ENCODE peak calls at places on chromosome 4, in five cellular contexts. O is mesothelial cell of epicardium, Q is BJ, W is A549, B is heart right ventricle. S is an unnamed sample.
A peak's percentile ranks its signal among the peaks of the same experiment; 100 is the strongest.

GRCh38 chr4:122687450-122688121 is 44.9 kb upstream of the BBS12 start:
- DNase-seq in O (no peak), Q (no peak), W (no peak), B (peak; percentile 11), S (no peak)

GRCh38 chr4:82852751-82853053 is 38.3 kb downstream of the SEC31A start:
- DNase-seq in O (no peak), Q (no peak), W (no peak), B (no peak), S (no peak)

GRCh38 chr4:142365386-142365785 is 480.7 kb downstream of the INPP4B start:
- DNase-seq in O (no peak), Q (no peak), W (no peak), B (no peak), S (no peak)

GRCh38 chr4:148173397-148174017 is 268.7 kb downstream of the NR3C2 start:
- DNase-seq in O (no peak), Q (no peak), W (no peak), B (no peak), S (no peak)

GRCh38 chr4:53489279-53489889 is 101.9 kb downstream of the LNX1 start:
- DNase-seq in O (no peak), Q (no peak), W (no peak), B (no peak), S (no peak)

GRCh38 chr4:155900402-155900801 is 3.1 kb upstream of the TDO2 start:
- DNase-seq in O (no peak), Q (peak; percentile 27), W (no peak), B (peak; percentile 4), S (no peak)

GRCh38 chr4:122576261-122577188 is 44.3 kb downstream of the IL21 start:
- DNase-seq in O (no peak), Q (no peak), W (peak; percentile 19), B (no peak), S (no peak)

GRCh38 chr4:41853973-41854372 is 81.3 kb upstream of the TMEM33 start:
- DNase-seq in O (no peak), Q (no peak), W (no peak), B (no peak), S (no peak)

GRCh38 chr4:47641755-47642154 is 156.7 kb downstream of the ATP10D start:
- DNase-seq in O (no peak), Q (no peak), W (no peak), B (no peak), S (no peak)

GRCh38 chr4:82780398-82781231 is 18.0 kb downstream of the SCD5 start:
- DNase-seq in O (peak; percentile 77), Q (no peak), W (no peak), B (peak; percentile 85), S (peak; percentile 91)

GRCh38 chr4:42574873-42575272 is 82.0 kb downstream of the ATP8A1 start:
- DNase-seq in O (no peak), Q (no peak), W (no peak), B (no peak), S (no peak)

GRCh38 chr4:113636877-113637276 is 124.7 kb downstream of the CAMK2D start:
- DNase-seq in O (no peak), Q (no peak), W (no peak), B (no peak), S (no peak)

GRCh38 chr4:71156616-71157015 is 163.2 kb downstream of the DCK start:
- DNase-seq in O (no peak), Q (no peak), W (no peak), B (no peak), S (no peak)

GRCh38 chr4:134906404-134907023 is 704.9 kb upstream of the PABPC4L start:
- DNase-seq in O (no peak), Q (no peak), W (no peak), B (no peak), S (no peak)

GRCh38 chr4:77819836-77820679 is 890 bp upstream of the CNOT6L start:
- DNase-seq in O (peak; percentile 93), Q (no peak), W (peak; percentile 59), B (peak; percentile 94), S (peak; percentile 91)
- TF ChIP-seq CTCF in O (no peak), Q (no peak), W (no peak), B (peak; percentile 15), S (no peak)

GRCh38 chr4:2245787-2246275 is 3.9 kb upstream of the HAUS3 start:
- DNase-seq in O (no peak), Q (no peak), W (no peak), B (no peak), S (no peak)

GRCh38 chr4:2241410-2242353 is at the start of the genes HAUS3 and POLN:
- DNase-seq in O (peak; percentile 99), Q (peak; percentile 73), W (peak; percentile 87), B (peak; percentile 98), S (peak; percentile 99)

GRCh38 chr4:2246384-2247127 is 4.6 kb upstream of the HAUS3 start:
- DNase-seq in O (no peak), Q (no peak), W (no peak), B (no peak), S (no peak)

GRCh38 chr4:2244947-2245786 is 3.2 kb upstream of the HAUS3 start:
- DNase-seq in O (no peak), Q (no peak), W (no peak), B (no peak), S (no peak)

GRCh38 chr4:2243682-2244380 is 1.9 kb upstream of the HAUS3 start:
- DNase-seq in O (no peak), Q (no peak), W (peak; percentile 15), B (peak; percentile 69), S (peak; percentile 62)
- TF ChIP-seq CTCF in O (no peak), Q (peak; percentile 33), W (no peak), B (peak; percentile 56), S (no peak)

GRCh38 chr4:88952081-88952480 is 104.9 kb downstream of the FAM13A start:
- DNase-seq in O (no peak), Q (no peak), W (no peak), B (no peak), S (no peak)

GRCh38 chr4:88953400-88953799 is 103.6 kb downstream of the FAM13A start:
- DNase-seq in O (no peak), Q (no peak), W (no peak), B (no peak), S (no peak)

GRCh38 chr4:88949605-88950004 is 107.4 kb downstream of the FAM13A start:
- DNase-seq in O (no peak), Q (no peak), W (no peak), B (no peak), S (no peak)
- TF ChIP-seq CTCF in O (no peak), Q (no peak), W (no peak), B (no peak), S (no peak)

GRCh38 chr4:793109-793861 is 32.6 kb downstream of the CPLX1 start:
- DNase-seq in O (no peak), Q (no peak), W (no peak), B (no peak), S (no peak)

GRCh38 chr4:791201-791865 is 34.6 kb downstream of the CPLX1 start:
- DNase-seq in O (no peak), Q (no peak), W (no peak), B (no peak), S (peak; percentile 42)

GRCh38 chr4:790466-790820 is 35.5 kb downstream of the CPLX1 start:
- DNase-seq in O (no peak), Q (no peak), W (no peak), B (no peak), S (no peak)

GRCh38 chr4:792729-793108 is 33.2 kb downstream of the CPLX1 start:
- DNase-seq in O (no peak), Q (no peak), W (no peak), B (no peak), S (peak; percentile 30)

DNA sequence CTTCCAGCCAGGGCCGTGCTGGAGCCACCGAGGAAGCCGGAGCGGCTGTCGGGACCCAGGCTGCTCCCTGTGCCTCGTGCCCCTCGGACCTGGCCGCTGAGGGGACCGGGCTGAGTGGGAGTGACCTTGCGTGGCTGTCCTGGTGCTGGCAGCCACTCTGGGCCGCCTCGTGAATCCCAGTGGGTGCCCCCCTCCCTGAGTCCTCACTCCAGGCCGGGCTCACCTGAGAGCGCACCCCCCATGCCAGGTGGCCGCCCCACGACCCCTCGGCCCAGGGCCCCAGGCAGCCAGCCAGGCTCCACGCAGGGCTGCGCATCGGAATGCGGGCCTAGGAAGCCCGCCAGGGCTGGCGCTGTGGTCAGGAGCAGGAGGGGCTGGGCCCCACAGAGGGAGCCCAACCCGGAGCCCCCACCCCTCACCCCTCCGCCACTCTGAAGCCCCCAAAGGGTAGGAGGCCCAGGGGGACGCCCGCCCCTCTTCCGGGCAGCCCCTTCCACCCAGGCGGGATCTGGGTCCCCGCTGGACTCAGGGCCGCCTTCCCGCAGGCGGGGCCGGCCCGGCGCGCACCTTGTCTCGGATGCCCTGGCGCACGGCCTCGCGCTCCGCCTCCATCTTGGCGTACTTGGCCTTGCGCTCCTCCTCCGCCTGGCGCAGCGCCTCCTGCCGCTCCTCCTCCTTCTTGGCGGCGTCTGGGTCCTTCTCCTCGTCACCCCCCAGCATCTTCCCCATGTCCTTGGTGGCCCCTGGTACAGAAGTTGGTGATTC is 33.9 kb downstream of the CPLX1 start:
- DNase-seq in O (no peak), Q (no peak), W (no peak), B (no peak), S (peak; percentile 78)
- TF ChIP-seq CTCF in O (no peak), Q (no peak), W (no peak), B (no peak), S (no peak)

GRCh38 chr4:170589597-170590191 is 499.9 kb upstream of the AADAT start:
- DNase-seq in O (no peak), Q (no peak), W (peak; percentile 9), B (no peak), S (no peak)
- TF ChIP-seq CTCF in O (peak; percentile 48), Q (peak; percentile 6), W (peak; percentile 10), B (no peak), S (no peak)

DNA sequence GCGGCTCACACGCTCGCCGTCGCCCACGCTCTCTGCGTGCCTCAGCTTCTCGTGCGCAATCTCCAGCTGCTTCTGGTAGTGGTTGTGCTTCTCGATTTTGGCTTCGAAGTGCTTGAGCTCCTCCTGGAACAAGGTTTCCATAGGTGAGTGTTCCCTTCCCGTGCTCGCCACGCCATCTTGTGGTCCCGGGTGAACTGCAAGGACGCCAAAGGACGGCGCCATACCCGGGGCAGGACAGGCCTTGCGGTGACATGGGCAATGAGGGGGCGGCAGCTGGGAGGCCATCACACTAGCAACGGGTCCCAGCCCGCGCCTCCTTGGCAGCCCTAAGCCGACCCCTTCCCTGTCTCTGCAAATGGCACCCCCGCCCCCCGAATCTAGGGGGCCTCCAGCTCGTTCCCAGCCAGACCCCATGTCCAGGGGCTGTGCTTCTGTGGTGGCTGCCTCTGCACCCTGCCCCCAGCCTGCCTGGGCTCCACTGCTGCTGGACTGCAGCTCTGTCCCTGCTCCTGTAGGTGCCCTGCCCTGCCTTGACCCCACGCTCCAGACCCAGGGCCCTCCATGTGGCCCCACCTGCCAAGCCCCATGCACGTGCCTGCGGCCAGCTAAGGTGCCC is 17.3 kb downstream of the LRPAP1 start:
- DNase-seq in O (no peak), Q (no peak), W (no peak), B (no peak), S (no peak)
- TF ChIP-seq CTCF in O (peak; percentile 26), Q (peak; percentile 22), W (peak; percentile 11), B (peak; percentile 43), S (no peak)